ENCODE peak calls at places on chromosomes 5 and 9, in six cellular contexts. Y, H, C, X, U and Q are unnamed samples.

GRCh38 chr5:132779961-132780360 is 2.9 kb upstream of the SEPTIN8 start:
- DNase-seq in Y (no peak), H (no peak), C (no peak), X (no peak), U (no peak), Q (no peak)

GRCh38 chr9:78366827-78367226 is 69.9 kb downstream of the PSAT1 start:
- DNase-seq in Y (no peak), H (no peak), C (no peak), X (no peak), U (no peak), Q (no peak)

GRCh38 chr9:13967011-13967410 is 346.9 kb downstream of the NFIB start:
- DNase-seq in Y (no peak), H (no peak), C (no peak), X (no peak), U (no peak), Q (no peak)

GRCh38 chr5:179801304-179802206 is 5.1 kb downstream of the MGAT4B start:
- DNase-seq in Y (no peak), H (peak; percentile 80), C (peak; percentile 81), X (peak; percentile 64), U (peak; percentile 76), Q (no peak)

GRCh38 chr5:122805481-122805880 is 30.6 kb downstream of the SNX2 start:
- DNase-seq in Y (peak; percentile 21), H (no peak), C (no peak), X (peak; percentile 55), U (no peak), Q (no peak)

GRCh38 chr5:175861337-175862130 is 9.8 kb upstream of the CPLX2 start:
- DNase-seq in Y (no peak), H (no peak), C (no peak), X (no peak), U (no peak), Q (no peak)

GRCh38 chr9:16013366-16013765 is 460.5 kb downstream of the CCDC171 start:
- DNase-seq in Y (no peak), H (no peak), C (no peak), X (no peak), U (no peak), Q (no peak)

GRCh38 chr9:123326662-123327093 is 29.3 kb upstream of the CRB2 start:
- DNase-seq in Y (no peak), H (peak; percentile 83), C (peak; percentile 38), X (no peak), U (no peak), Q (no peak)

GRCh38 chr9:134632329-134632728 is 9.3 kb upstream of the COL5A1 start:
- DNase-seq in Y (no peak), H (no peak), C (no peak), X (no peak), U (no peak), Q (no peak)

GRCh38 chr5:125277494-125278154 is 531.2 kb upstream of the ZNF608 start:
- DNase-seq in Y (peak; percentile 57), H (no peak), C (no peak), X (peak; percentile 54), U (no peak), Q (peak; percentile 24)

GRCh38 chr5:173237821-173238220 is 2.8 kb upstream of the NKX2-5 start:
- DNase-seq in Y (no peak), H (no peak), C (no peak), X (no peak), U (no peak), Q (no peak)

GRCh38 chr9:85430659-85431370 is 310.9 kb downstream of the AGTPBP1 start:
- DNase-seq in Y (no peak), H (no peak), C (no peak), X (no peak), U (no peak), Q (no peak)

GRCh38 chr5:153672347-153673090 is 182.0 kb downstream of the GRIA1 start:
- DNase-seq in Y (peak; percentile 11), H (no peak), C (no peak), X (peak; percentile 30), U (no peak), Q (no peak)

GRCh38 chr5:169861934-169862333 is 118.4 kb downstream of the INSYN2B start:
- DNase-seq in Y (peak; percentile 84), H (no peak), C (no peak), X (peak; percentile 82), U (no peak), Q (no peak)

GRCh38 chr9:34267660-34268059 is 61.4 kb downstream of the KIF24 start:
- DNase-seq in Y (no peak), H (no peak), C (no peak), X (no peak), U (no peak), Q (no peak)